ENCODE peak calls at places on chromosomes 4 and X, in four cellular contexts. Q is mesendoderm, D is IMR-90, X is H1. Z is an unnamed sample.

GRCh38 chr4:81638698-81639097 is 167.0 kb upstream of the RASGEF1B start:
- DNase-seq in Q (no peak), D (no peak), X (no peak), Z (no peak)

GRCh38 chr4:8439168-8439567 is 1.4 kb downstream of the ACOX3 start:
- DNase-seq in Q (no peak), D (peak; percentile 61), X (no peak), Z (no peak)

GRCh38 chr4:189178125-189178746 is 762.4 kb upstream of the FRG1 start:
- DNase-seq in Q (no peak), D (no peak), X (no peak), Z (peak; percentile 52)

GRCh38 chrX:149495573-149496071 is 9.5 kb downstream of the IDS start:
- DNase-seq in Q (peak; percentile 54), D (peak; percentile 69), X (no peak), Z (no peak)

GRCh38 chrX:150212672-150213480 is 150.2 kb upstream of the MAMLD1 start:
- DNase-seq in Q (peak; percentile 52), D (peak; percentile 52), X (no peak), Z (no peak)

GRCh38 chr4:56674984-56675383 is 6.1 kb downstream of the HOPX start:
- DNase-seq in Q (no peak), D (no peak), X (no peak), Z (no peak)

GRCh38 chrX:56385336-56385735 is 153.2 kb downstream of the KLF8 start:
- DNase-seq in Q (no peak), D (no peak), X (no peak), Z (no peak)

GRCh38 chr4:120718979-120719566 is 203.5 kb downstream of the PRDM5 start:
- DNase-seq in Q (peak; percentile 69), D (peak; percentile 49), X (no peak), Z (peak; percentile 43)

GRCh38 chrX:79452879-79453278 is 85.7 kb upstream of the ITM2A start:
- DNase-seq in Q (no peak), D (no peak), X (no peak), Z (no peak)

GRCh38 chr4:148495463-148495862 is 53.2 kb upstream of the NR3C2 start:
- DNase-seq in Q (peak; percentile 14), D (no peak), X (no peak), Z (no peak)

GRCh38 chr4:121053601-121054143 is 18.7 kb downstream of the NDNF start:
- DNase-seq in Q (peak; percentile 3), D (no peak), X (no peak), Z (no peak)

GRCh38 chrX:23784487-23785301 is 1.7 kb downstream of the SAT1 start:
- DNase-seq in Q (no peak), D (peak; percentile 88), X (no peak), Z (no peak)

GRCh38 chrX:109997786-109998452 is 5.0 kb upstream of the TMEM164 start:
- DNase-seq in Q (no peak), D (no peak), X (no peak), Z (no peak)

GRCh38 chrX:109049416-109049815 is 313.1 kb upstream of the IRS4 start:
- DNase-seq in Q (peak; percentile 64), D (no peak), X (no peak), Z (no peak)

GRCh38 chr4:128349921-128350320 is 62.3 kb upstream of the PGRMC2 start:
- DNase-seq in Q (no peak), D (peak; percentile 97), X (no peak), Z (peak; percentile 39)

GRCh38 chrX:97322401-97322800 is 438.7 kb downstream of the RPA4 start:
- DNase-seq in Q (no peak), D (peak; percentile 51), X (no peak), Z (no peak)

GRCh38 chr4:155025762-155026457 is 182.5 kb upstream of the NPY2R start:
- DNase-seq in Q (peak; percentile 91), D (no peak), X (peak; percentile 38), Z (peak; percentile 79)

GRCh38 chr4:140071806-140072205 is 82.2 kb downstream of the MAML3 start:
- DNase-seq in Q (no peak), D (peak; percentile 91), X (no peak), Z (no peak)

GRCh38 chrX:130878350-130879341 is 24.4 kb downstream of the ENOX2 start:
- DNase-seq in Q (no peak), D (peak; percentile 85), X (no peak), Z (no peak)

GRCh38 chr4:150123073-150123472 is 44.8 kb downstream of the DCLK2 start:
- DNase-seq in Q (no peak), D (no peak), X (no peak), Z (no peak)
- H3K4me1 ChIP-seq in Q (no peaks in the 10 kb centered on the region), D (peaks cover 7% of the 10 kb centered on the region), X (no peaks in the 10 kb centered on the region), Z (no peaks in the 10 kb centered on the region)

GRCh38 chr4:3183008-3183407 is 66.0 kb upstream of the MSANTD1 start:
- DNase-seq in Q (no peak), D (no peak), X (no peak), Z (no peak)
- H3K56ac ChIP-seq in Q (no peak overlapping the region), D (no peak overlapping the region), X (no peak overlapping the region), Z (no peak overlapping the region)

GRCh38 chr4:3402409-3403103 is 39.2 kb upstream of the HGFAC start:
- DNase-seq in Q (no peak), D (peak; percentile 36), X (no peak), Z (no peak)
- H4K8ac ChIP-seq in Q (no peak overlapping the region), D (no peak overlapping the region), X (no peak overlapping the region), Z (no peak overlapping the region)

GRCh38 chr4:10080874-10081606 is 35.6 kb downstream of the WDR1 start:
- DNase-seq in Q (no peak), D (no peak), X (no peak), Z (no peak)
- H3K4me1 ChIP-seq in Q (no peaks in the 10 kb centered on the region), D (no peaks in the 10 kb centered on the region), X (no peaks in the 10 kb centered on the region), Z (no peaks in the 10 kb centered on the region)

GRCh38 chr4:184090571-184090970 is 127.1 kb downstream of the ENPP6 start:
- DNase-seq in Q (no peak), D (no peak), X (no peak), Z (no peak)
- H3K56ac ChIP-seq in Q (no peak overlapping the region), D (no peak overlapping the region), X (no peak overlapping the region), Z (no peak overlapping the region)

GRCh38 chrX:36961590-36961989 is 46.6 kb upstream of the FAM47C start:
- DNase-seq in Q (peak; percentile 17), D (no peak), X (no peak), Z (peak; percentile 31)

GRCh38 chrX:36963852-36964251 is 44.3 kb upstream of the FAM47C start:
- DNase-seq in Q (no peak), D (no peak), X (no peak), Z (no peak)

GRCh38 chrX:36957425-36958328 is 50.5 kb upstream of the FAM47C start:
- DNase-seq in Q (peak; percentile 75), D (no peak), X (no peak), Z (peak; percentile 79)

GRCh38 chrX:36963069-36963808 is 44.9 kb upstream of the FAM47C start:
- DNase-seq in Q (peak; percentile 52), D (no peak), X (no peak), Z (peak; percentile 53)
- H4K8ac ChIP-seq in Q (no peak overlapping the region), D (no peak overlapping the region), X (no peak overlapping the region), Z (no peak overlapping the region)

DNA sequence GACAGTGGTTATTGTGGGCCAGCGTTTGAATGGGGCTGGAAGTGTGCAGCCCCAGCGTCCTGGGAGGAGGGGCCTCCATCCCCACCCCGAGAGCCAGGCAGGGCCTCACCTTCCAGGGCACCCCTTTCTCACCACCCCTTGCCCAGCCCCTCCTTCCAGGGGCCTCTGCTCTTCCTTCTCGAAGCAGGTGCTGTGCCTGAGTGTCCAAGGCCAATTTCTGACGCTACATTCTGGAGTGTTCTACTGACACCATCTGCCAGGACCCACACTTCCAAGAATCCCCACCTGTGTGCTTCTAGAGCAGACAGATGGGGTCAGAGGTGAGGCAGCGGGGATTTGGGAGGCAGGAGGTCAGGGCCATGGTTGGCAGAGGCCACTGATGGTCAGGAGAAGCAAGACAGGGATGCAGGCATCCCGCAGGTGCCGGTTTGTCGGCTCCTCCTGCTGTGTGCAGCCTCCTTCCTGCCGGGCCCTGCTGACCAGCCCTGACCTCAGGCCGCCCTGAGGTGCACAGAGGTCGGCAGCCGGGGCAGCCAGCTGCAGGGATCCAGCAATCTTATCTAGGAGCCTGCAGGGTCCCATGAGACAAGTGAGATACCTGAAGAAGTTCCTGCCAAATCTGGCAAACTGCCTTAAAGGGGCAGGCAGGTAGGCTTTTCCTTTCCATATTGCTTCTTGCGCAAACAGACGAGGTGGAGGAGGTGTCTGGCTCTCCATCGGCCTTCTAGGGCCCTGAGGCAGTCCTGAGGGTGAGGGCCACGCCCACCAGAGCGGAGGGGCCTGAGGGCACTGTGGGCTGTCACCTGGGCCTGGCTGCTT is 18.8 kb downstream of the MSANTD1 start:
- DNase-seq in Q (peak; percentile 38), D (no peak), X (no peak), Z (no peak)
- H3K4me1 ChIP-seq in Q (peaks cover 2% of the 10 kb centered on the region), D (no peaks in the 10 kb centered on the region), X (peaks cover 6% of the 10 kb centered on the region), Z (no peaks in the 10 kb centered on the region)

DNA sequence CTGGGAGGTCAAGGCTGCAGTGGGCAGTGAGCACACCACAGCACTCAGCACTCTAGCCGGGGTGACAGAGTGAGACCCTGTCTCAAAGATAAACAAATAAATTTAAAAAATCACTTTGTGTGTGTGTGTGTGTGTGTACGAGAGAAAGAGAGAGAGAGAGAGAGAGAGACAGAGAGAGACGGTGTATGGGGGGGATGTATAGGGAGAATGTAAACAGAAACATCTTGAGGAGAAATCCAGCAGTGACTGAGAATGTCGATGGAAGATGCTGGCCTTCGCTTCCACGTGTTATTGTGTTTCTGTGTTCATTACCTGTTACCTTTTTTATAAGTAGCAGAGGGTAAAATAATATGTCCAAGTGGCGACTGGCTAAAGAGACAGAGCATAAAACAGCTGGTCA is 23.6 kb upstream of the RBPJ start:
- DNase-seq in Q (no peak), D (no peak), X (no peak), Z (no peak)
- H3K56ac ChIP-seq in Q (no peak overlapping the region), D (no peak overlapping the region), X (peak overlapping the region; percentile 42), Z (no peak overlapping the region)

GRCh38 chr4:76623217-76624060 is 188.4 kb downstream of the SHROOM3 start:
- DNase-seq in Q (no peak), D (no peak), X (no peak), Z (no peak)
- H4K8ac ChIP-seq in Q (no peak overlapping the region), D (peak overlapping the region; percentile 20), X (no peak overlapping the region), Z (no peak overlapping the region)

GRCh38 chrX:40088299-40088625 is 9.5 kb downstream of the BCOR start:
- DNase-seq in Q (no peak), D (no peak), X (no peak), Z (peak; percentile 63)

GRCh38 chrX:40090050-40090804 is 7.5 kb downstream of the BCOR start:
- DNase-seq in Q (peak; percentile 74), D (no peak), X (no peak), Z (peak; percentile 71)

GRCh38 chrX:40087574-40088298 is 10.0 kb downstream of the BCOR start:
- DNase-seq in Q (no peak), D (peak; percentile 79), X (no peak), Z (no peak)

GRCh38 chrX:40090961-40091360 is 6.8 kb downstream of the BCOR start:
- DNase-seq in Q (no peak), D (no peak), X (no peak), Z (peak; percentile 61)

DNA sequence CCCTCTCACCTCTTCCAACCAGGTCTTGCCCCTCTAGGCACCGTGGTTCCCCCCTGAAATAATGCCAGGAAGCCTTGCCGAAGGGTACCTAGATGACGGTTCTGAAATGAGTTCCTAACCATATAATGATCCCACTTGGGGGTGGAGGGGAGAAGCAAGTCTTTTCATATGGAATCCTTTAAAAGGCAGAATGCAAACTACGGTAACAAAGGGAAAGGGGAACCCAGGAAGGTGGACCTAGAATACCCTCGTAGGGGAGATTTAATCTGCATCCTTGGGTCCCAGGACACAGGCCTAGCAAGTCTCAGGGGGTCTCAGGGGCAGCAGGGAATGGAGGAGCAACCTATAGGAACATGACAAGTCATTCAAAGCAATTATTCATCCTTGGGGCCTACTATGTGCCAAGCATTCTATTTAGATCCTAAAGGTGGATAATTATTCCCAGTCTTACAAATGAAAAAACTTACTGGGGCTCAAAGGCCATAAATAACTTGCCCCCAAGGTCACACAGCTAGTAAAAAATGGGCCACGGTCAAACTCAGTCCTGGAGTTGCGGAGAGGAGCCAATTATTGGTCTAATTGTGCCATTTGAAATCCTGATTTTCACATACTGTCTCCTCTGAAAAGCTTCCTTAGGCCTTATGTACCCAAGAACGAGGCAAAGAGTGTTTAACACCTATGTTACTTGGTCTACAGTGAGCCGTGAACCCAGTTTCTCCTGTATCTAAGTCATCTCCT is 8.8 kb downstream of the BCOR start:
- DNase-seq in Q (no peak), D (no peak), X (no peak), Z (peak; percentile 42)
- H3K4me1 ChIP-seq in Q (peaks cover 9% of the 10 kb centered on the region), D (peaks cover 22% of the 10 kb centered on the region), X (peaks cover 34% of the 10 kb centered on the region), Z (peaks cover 31% of the 10 kb centered on the region)